ENCODE peak calls at places on chromosomes 13 and 19, in nine cellular contexts. G, L, V, P, X, Z, M, Y and S are unnamed samples.

GRCh38 chr19:39411006-39411831 is 1.2 kb upstream of the PLEKHG2 start:
- DNase-seq in G (no peak), L (no peak), V (peak; percentile 72), P (peak; percentile 36), X (no peak), Z (no peak), M (no peak), Y (peak; percentile 66), S (peak; percentile 72)

GRCh38 chr19:2059422-2060201 is 8.6 kb upstream of the MKNK2 start:
- DNase-seq in G (peak; percentile 78), L (no peak), V (peak; percentile 58), P (peak; percentile 73), X (no peak), Z (no peak), M (no peak), Y (peak; percentile 89), S (no peak)

GRCh38 chr13:97359181-97360057 is 74.5 kb upstream of the RAP2A start:
- DNase-seq in G (peak; percentile 30), L (peak; percentile 40), V (peak; percentile 89), P (peak; percentile 60), X (no peak), Z (peak; percentile 15), M (no peak), Y (peak; percentile 86), S (peak; percentile 22)

GRCh38 chr19:48896191-48896720 is 2.3 kb downstream of the TULP2 start:
- DNase-seq in G (no peak), L (peak; percentile 65), V (peak; percentile 43), P (peak; percentile 39), X (peak; percentile 82), Z (no peak), M (no peak), Y (peak; percentile 79), S (no peak)

GRCh38 chr19:55368701-55369563 is 1.3 kb downstream of the IL11 start:
- DNase-seq in G (peak; percentile 89), L (no peak), V (peak; percentile 41), P (peak; percentile 68), X (no peak), Z (no peak), M (no peak), Y (no peak), S (peak; percentile 74)

GRCh38 chr13:37412271-37412683 is 186.3 kb downstream of the POSTN start:
- DNase-seq in G (no peak), L (no peak), V (peak; percentile 18), P (peak; percentile 82), X (no peak), Z (no peak), M (no peak), Y (no peak), S (no peak)

GRCh38 chr13:95643471-95643813 is 1.1 kb downstream of the DZIP1 start:
- DNase-seq in G (no peak), L (no peak), V (peak; percentile 51), P (peak; percentile 56), X (no peak), Z (no peak), M (no peak), Y (no peak), S (no peak)

GRCh38 chr19:44948237-44948636 is 2.4 kb downstream of the APOC2 start:
- DNase-seq in G (no peak), L (no peak), V (no peak), P (no peak), X (no peak), Z (no peak), M (no peak), Y (no peak), S (no peak)

GRCh38 chr19:2308114-2308556 is at the start of gene LINGO3:
- DNase-seq in G (no peak), L (no peak), V (no peak), P (no peak), X (no peak), Z (no peak), M (no peak), Y (no peak), S (peak; percentile 65)

GRCh38 chr13:107799001-107799400 is 416.3 kb downstream of the LIG4 start:
- DNase-seq in G (no peak), L (no peak), V (peak; percentile 11), P (no peak), X (no peak), Z (no peak), M (no peak), Y (no peak), S (no peak)

GRCh38 chr19:35549174-35549788 is 3.9 kb downstream of the TMEM147 start:
- DNase-seq in G (peak; percentile 89), L (peak; percentile 50), V (peak; percentile 73), P (peak; percentile 50), X (peak; percentile 73), Z (no peak), M (peak; percentile 62), Y (peak; percentile 87), S (peak; percentile 92)

GRCh38 chr19:17205237-17206140 is 9.7 kb upstream of the USE1 start:
- DNase-seq in G (no peak), L (peak; percentile 59), V (peak; percentile 75), P (peak; percentile 31), X (peak; percentile 58), Z (no peak), M (no peak), Y (peak; percentile 85), S (peak; percentile 87)

GRCh38 chr13:98997738-98998641 is 20.1 kb upstream of the DOCK9 start:
- DNase-seq in G (peak; percentile 67), L (peak; percentile 37), V (no peak), P (peak; percentile 71), X (no peak), Z (no peak), M (no peak), Y (no peak), S (no peak)

GRCh38 chr19:33462112-33462726 is 59.4 kb downstream of the PEPD start:
- DNase-seq in G (no peak), L (no peak), V (no peak), P (no peak), X (no peak), Z (no peak), M (no peak), Y (no peak), S (no peak)

GRCh38 chr19:16714702-16715294 is 4.8 kb upstream of the NWD1 start:
- DNase-seq in G (peak; percentile 45), L (peak; percentile 59), V (peak; percentile 46), P (peak; percentile 16), X (peak; percentile 34), Z (peak; percentile 23), M (no peak), Y (peak; percentile 80), S (peak; percentile 34)

GRCh38 chr13:100102042-100102441 is 13.1 kb downstream of the PCCA start:
- DNase-seq in G (no peak), L (no peak), V (no peak), P (peak; percentile 22), X (no peak), Z (no peak), M (no peak), Y (no peak), S (no peak)

GRCh38 chr13:46154136-46154854 is 27.7 kb downstream of the LCP1 start:
- DNase-seq in G (no peak), L (no peak), V (no peak), P (no peak), X (no peak), Z (no peak), M (no peak), Y (no peak), S (no peak)

GRCh38 chr19:41322451-41322850 is 12.5 kb downstream of the CCDC97 start:
- DNase-seq in G (no peak), L (no peak), V (no peak), P (no peak), X (no peak), Z (no peak), M (no peak), Y (no peak), S (no peak)

GRCh38 chr19:6423499-6424189 is 967 bp downstream of the KHSRP start:
- DNase-seq in G (peak; percentile 75), L (peak; percentile 49), V (peak; percentile 55), P (peak; percentile 42), X (no peak), Z (no peak), M (no peak), Y (peak; percentile 72), S (peak; percentile 79)

GRCh38 chr13:97946951-97947588 is 6.4 kb upstream of the IPO5 start:
- DNase-seq in G (peak; percentile 58), L (no peak), V (peak; percentile 94), P (peak; percentile 94), X (no peak), Z (no peak), M (no peak), Y (no peak), S (no peak)

GRCh38 chr13:72952529-72953141 is 106.2 kb upstream of the KLF5 start:
- DNase-seq in G (no peak), L (no peak), V (no peak), P (no peak), X (no peak), Z (no peak), M (no peak), Y (no peak), S (no peak)

GRCh38 chr19:57473646-57474045 is 3.7 kb downstream of the ZNF772 start:
- DNase-seq in G (no peak), L (no peak), V (peak; percentile 24), P (peak; percentile 19), X (no peak), Z (no peak), M (no peak), Y (peak; percentile 6), S (no peak)